ENCODE peak calls at places on chromosomes 4 and X, in five cellular contexts. X is NCI-H1092; C is activated CD8-positive, alpha-beta memory T cell treated with anti-CD3 and anti-CD28 coated beads for 1 hour; E is Peyer's patch; J is progenitor cell of endocrine pancreas. D is an unnamed sample.
A peak's percentile ranks its signal among the peaks of the same experiment; 100 is the strongest.

GRCh38 chr4:40957281-40957680 is 207.5 kb downstream of the NSUN7 start:
- DNase-seq in X (no peak), C (no peak), E (no peak), J (no peak), D (no peak)

GRCh38 chrX:68685722-68686683 is 38.5 kb downstream of the STARD8 start:
- DNase-seq in X (no peak), C (no peak), E (no peak), J (no peak), D (peak; percentile 40)

GRCh38 chr4:8542776-8543525 is 37.2 kb upstream of the GPR78 start:
- DNase-seq in X (no peak), C (no peak), E (no peak), J (no peak), D (no peak)

GRCh38 chr4:131337956-131338355 is 1811.1 kb upstream of the PCDH10 start:
- DNase-seq in X (no peak), C (no peak), E (no peak), J (no peak), D (no peak)

GRCh38 chrX:74451450-74452198 is 30.3 kb downstream of the SLC16A2 start:
- DNase-seq in X (no peak), C (no peak), E (no peak), J (no peak), D (no peak)

GRCh38 chrX:33324099-33324498 is 112.8 kb upstream of the DMD start:
- DNase-seq in X (no peak), C (no peak), E (no peak), J (no peak), D (no peak)

GRCh38 chr4:88177981-88178632 is 19.7 kb upstream of the ABCG2 start:
- DNase-seq in X (no peak), C (no peak), E (peak; percentile 65), J (no peak), D (no peak)

GRCh38 chr4:83358410-83358809 is 23.8 kb upstream of the HPSE start:
- DNase-seq in X (no peak), C (no peak), E (no peak), J (no peak), D (no peak)

GRCh38 chr4:95180531-95181315 is 368.1 kb downstream of the UNC5C start:
- DNase-seq in X (no peak), C (no peak), E (no peak), J (no peak), D (no peak)

GRCh38 chrX:71989768-71990167 is 79.1 kb downstream of the NHSL2 start:
- DNase-seq in X (no peak), C (no peak), E (no peak), J (no peak), D (no peak)

GRCh38 chr4:128979934-128980333 is 113.4 kb downstream of the SCLT1 start:
- DNase-seq in X (no peak), C (no peak), E (no peak), J (no peak), D (no peak)

GRCh38 chr4:113445286-113445685 is 316.3 kb downstream of the CAMK2D start:
- DNase-seq in X (no peak), C (no peak), E (peak; percentile 55), J (no peak), D (no peak)